ENCODE peak calls at places on chromosomes 3 and 15, in seven cellular contexts. W is tibial nerve, X is sigmoid colon, H is ovary, A is stomach, Z is transverse colon, B is A549. S is an unnamed sample.

GRCh38 chr3:42179110-42179725 is 86.8 kb downstream of the CCK start:
- DNase-seq in B (peak), W (peak), H (peak), X (peak), A (no peak), Z (peak), S (no peak)

GRCh38 chr3:49924683-49925082 is 4.9 kb downstream of the MON1A start:
- DNase-seq in B (peak), X (no peak), Z (no peak), W (no peak), A (no peak), H (no peak), S (no peak)

GRCh38 chr15:38247336-38247735 is 5.3 kb upstream of the SPRED1 start:
- DNase-seq in W (no peak), B (no peak), Z (no peak), H (no peak), X (no peak), A (no peak), S (no peak)

GRCh38 chr3:10552631-10552943 is 47.2 kb upstream of the ATP2B2 start:
- DNase-seq in H (no peak), Z (no peak), X (peak), B (no peak), W (no peak), A (no peak), S (peak)

GRCh38 chr3:168094580-168094876 is 1.2 kb downstream of the GOLIM4 start:
- DNase-seq in Z (no peak), H (no peak), X (no peak), B (no peak), W (no peak), A (peak), S (no peak)

GRCh38 chr3:5122741-5123706 is 932 bp downstream of the ARL8B start:
- DNase-seq in A (peak), Z (peak), B (peak), H (no peak), W (peak), X (peak), S (no peak)

GRCh38 chr3:30984855-30985793 is 90.7 kb upstream of the GADL1 start:
- DNase-seq in H (no peak), Z (no peak), X (no peak), W (no peak), B (peak), A (no peak), S (no peak)

GRCh38 chr3:77051927-77052542 is 12.1 kb downstream of the ROBO2 start:
- DNase-seq in A (no peak), Z (no peak), H (no peak), X (no peak), W (no peak), B (no peak), S (no peak)

GRCh38 chr3:155889952-155890351 is 19.5 kb downstream of the GMPS start:
- DNase-seq in B (no peak), Z (no peak), A (no peak), X (no peak), W (no peak), H (no peak), S (no peak)

GRCh38 chr15:72994778-72995177 is 57.5 kb upstream of the NEO1 start:
- DNase-seq in X (no peak), W (no peak), H (peak), Z (peak), A (peak), B (no peak), S (no peak)

GRCh38 chr15:42511010-42511396 is 15.6 kb downstream of the SNAP23 start:
- DNase-seq in H (no peak), A (no peak), W (no peak), X (no peak), Z (no peak), B (no peak), S (no peak)

GRCh38 chr15:101351736-101352135 is 56.7 kb upstream of the SNRPA1 start:
- DNase-seq in Z (no peak), X (no peak), B (no peak), W (no peak), H (no peak), A (no peak), S (no peak)

GRCh38 chr15:89122532-89123525 is 34.6 kb downstream of the ABHD2 start:
- DNase-seq in B (no peak), Z (no peak), X (no peak), H (no peak), W (no peak), A (no peak), S (no peak)

GRCh38 chr3:186264608-186265400 is 97.2 kb downstream of the DGKG start:
- DNase-seq in W (no peak), B (no peak), A (no peak), Z (no peak), X (no peak), H (no peak), S (no peak)

GRCh38 chr15:100189849-100190248 is 151.9 kb downstream of the ADAMTS17 start:
- DNase-seq in B (no peak), X (peak), A (no peak), Z (no peak), W (no peak), H (no peak), S (no peak)

GRCh38 chr15:75857886-75858285 is 14.6 kb downstream of the UBE2Q2 start:
- DNase-seq in Z (no peak), X (no peak), W (no peak), B (no peak), H (no peak), A (no peak), S (no peak)

GRCh38 chr3:43748179-43748578 is 57.4 kb downstream of the ABHD5 start:
- DNase-seq in W (no peak), A (no peak), X (no peak), B (peak), Z (no peak), H (no peak), S (no peak)

GRCh38 chr3:69665026-69665739 is 74.1 kb upstream of the MITF start:
- DNase-seq in B (peak), A (peak), X (no peak), H (no peak), W (no peak), Z (no peak), S (no peak)

GRCh38 chr3:73203633-73204032 is 142.2 kb downstream of the EBLN2 start:
- DNase-seq in X (no peak), W (no peak), Z (no peak), B (no peak), A (no peak), H (no peak), S (no peak)

GRCh38 chr3:145246291-145246690 is 914.7 kb downstream of the PLOD2 start:
- DNase-seq in H (no peak), W (no peak), X (no peak), Z (no peak), B (no peak), A (no peak), S (no peak)

GRCh38 chr3:116777181-116777840 is 67.7 kb downstream of the TUSC7 start:
- DNase-seq in B (no peak), Z (no peak), X (no peak), H (no peak), A (no peak), W (no peak), S (no peak)

GRCh38 chr15:33086500-33087141 is 107.9 kb downstream of the FMN1 start:
- DNase-seq in B (peak), H (no peak), A (no peak), Z (no peak), W (no peak), X (no peak), S (no peak)

GRCh38 chr15:31758126-31758525 is 272.2 kb upstream of the CHRNA7 start:
- DNase-seq in B (peak), H (no peak), Z (peak), A (peak), W (peak), X (no peak), S (no peak)

GRCh38 chr3:136250862-136251460 is 821 bp downstream of the PCCB start:
- DNase-seq in W (peak), B (peak), A (peak), Z (peak), X (peak), H (peak), S (no peak)

GRCh38 chr3:38711321-38711720 is 61.8 kb upstream of the SCN5A start:
- DNase-seq in Z (no peak), X (no peak), A (no peak), B (no peak), W (no peak), H (no peak), S (no peak)

GRCh38 chr3:32249184-32249782 is 10.8 kb downstream of the CMTM8 start:
- DNase-seq in A (no peak), H (no peak), Z (no peak), W (no peak), X (no peak), B (peak), S (no peak)

GRCh38 chr3:170751083-170751893 is 118.7 kb downstream of the RPL22L1 start:
- DNase-seq in X (peak), H (peak), A (peak), W (peak), B (peak), Z (peak), S (no peak)

GRCh38 chr15:89090791-89091666 is 2.8 kb downstream of the ABHD2 start:
- DNase-seq in H (peak), W (peak), Z (peak), A (peak), X (peak), B (peak), S (peak)

GRCh38 chr15:84915011-84915958 is 30.8 kb downstream of the SLC28A1 start:
- DNase-seq in Z (peak), X (peak), B (peak), A (peak), W (peak), H (peak), S (no peak)

GRCh38 chr3:38131621-38132369 is 5.1 kb downstream of the ACAA1 start:
- DNase-seq in H (no peak), A (peak), W (no peak), B (peak), X (no peak), Z (peak), S (no peak)

GRCh38 chr3:185961675-185962232 is 23.9 kb upstream of the TRA2B start:
- DNase-seq in Z (no peak), W (no peak), A (no peak), B (no peak), H (no peak), X (no peak), S (no peak)

GRCh38 chr3:143851331-143852017 is 3.2 kb upstream of the SLC9A9 start:
- DNase-seq in X (no peak), B (no peak), A (no peak), W (no peak), Z (no peak), H (no peak), S (no peak)

GRCh38 chr15:62835762-62836161 is 206.8 kb upstream of the TPM1 start:
- DNase-seq in Z (no peak), W (no peak), B (no peak), H (no peak), X (no peak), A (no peak), S (no peak)

GRCh38 chr3:70728311-70728710 is 415.9 kb upstream of the MDFIC2 start:
- DNase-seq in H (no peak), A (no peak), Z (no peak), W (no peak), X (no peak), B (no peak), S (no peak)

GRCh38 chr15:63405683-63406456 is 24.2 kb upstream of the CA12 start:
- DNase-seq in B (no peak), X (no peak), W (no peak), A (no peak), H (no peak), Z (no peak), S (no peak)

GRCh38 chr15:81752149-81752942 is 293.5 kb downstream of the MEX3B start:
- DNase-seq in H (no peak), B (no peak), A (peak), W (peak), Z (peak), X (peak), S (no peak)

GRCh38 chr3:78022232-78022631 is 982.3 kb downstream of the ROBO2 start:
- DNase-seq in Z (no peak), X (no peak), B (no peak), H (no peak), W (no peak), A (no peak), S (no peak)

GRCh38 chr15:27414168-27414870 is 443.3 kb downstream of the GABRG3 start:
- DNase-seq in W (no peak), A (no peak), Z (no peak), B (no peak), H (no peak), X (no peak), S (no peak)

GRCh38 chr3:105327662-105328337 is 38.9 kb upstream of the ALCAM start:
- DNase-seq in A (no peak), X (no peak), W (no peak), B (no peak), H (no peak), Z (no peak), S (no peak)

GRCh38 chr3:43405888-43406636 is 119.7 kb downstream of the SNRK start:
- DNase-seq in B (no peak), W (no peak), Z (no peak), H (no peak), X (no peak), A (no peak), S (no peak)

DNA sequence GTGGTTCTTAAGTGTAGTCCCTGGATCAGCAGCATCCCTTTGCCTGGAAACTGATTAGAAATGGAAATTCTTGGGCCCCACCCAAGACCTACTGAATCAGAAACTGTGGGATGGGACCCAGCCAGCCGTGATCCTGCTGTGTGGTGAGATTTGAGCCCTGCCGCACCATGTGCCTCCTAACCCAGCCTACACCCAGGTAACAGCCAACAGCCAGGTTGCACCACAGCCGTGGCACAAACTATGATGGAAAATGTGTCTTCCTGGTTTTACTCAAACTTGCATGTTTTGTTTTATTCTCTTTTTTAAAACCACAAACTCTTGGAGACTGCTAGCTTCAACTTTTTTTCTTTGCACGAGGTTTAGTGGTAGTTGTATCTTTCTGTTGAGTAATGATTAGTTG is 2.6 kb downstream of the LIMD1 start:
- DNase-seq in H (no peak), W (peak), B (no peak), Z (peak), A (peak), X (no peak), S (no peak)
- H3K4me3 ChIP-seq in H (no peak), W (peak), B (peak), Z (no peak), A (peak), X (peak), S (peak)

DNA sequence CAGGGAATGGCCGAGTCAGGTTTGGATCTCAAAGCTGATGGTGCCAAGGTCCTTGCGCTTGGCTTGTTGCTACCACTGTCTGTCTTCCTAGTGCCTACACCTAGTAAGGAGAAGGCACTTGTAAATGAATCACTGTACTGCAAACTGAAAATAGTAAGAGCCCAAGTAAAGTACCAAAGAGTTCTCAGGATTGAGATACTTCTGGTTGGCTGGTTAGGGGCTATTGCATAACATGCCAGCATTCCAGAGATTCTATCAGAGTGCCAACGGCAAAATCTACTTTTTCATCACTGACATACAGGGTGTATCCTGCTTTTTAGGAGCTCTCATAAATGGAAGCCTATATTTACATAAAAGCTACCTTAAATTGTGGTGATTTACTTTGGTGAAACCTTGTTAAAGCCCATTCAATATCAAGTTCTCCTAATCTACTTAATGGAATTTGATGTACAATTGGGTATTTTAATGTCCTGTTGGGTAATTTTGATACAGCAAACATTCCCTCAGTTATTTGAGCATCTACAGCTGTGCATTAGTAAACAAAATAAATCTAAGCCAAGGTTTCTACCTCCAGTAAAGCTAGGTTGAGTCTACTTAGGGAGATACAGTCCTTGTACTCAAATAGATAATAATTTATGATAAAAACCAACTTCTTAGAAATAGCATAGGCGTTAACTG is 30.7 kb upstream of the CHD2 start:
- DNase-seq in X (no peak), Z (no peak), A (no peak), B (peak), W (no peak), H (no peak), S (no peak)
- TF ChIP-seq EP300 in X (no peak), Z (no peak), A (no peak), B (peak), W (no peak), H (no peak), S (no peak)

GRCh38 chr15:57377478-57377847 is 1.2 kb downstream of the CGNL1 start:
- DNase-seq in X (no peak), A (no peak), B (peak), H (no peak), W (no peak), Z (no peak), S (no peak)

GRCh38 chr15:57376695-57377477 is 581 bp downstream of the CGNL1 start:
- DNase-seq in W (peak), X (peak), B (peak), H (peak), Z (no peak), A (no peak), S (no peak)

GRCh38 chr15:57382222-57382621 is 5.9 kb downstream of the CGNL1 start:
- DNase-seq in B (no peak), W (no peak), H (no peak), X (no peak), Z (no peak), A (peak), S (no peak)

GRCh38 chr15:57380854-57381253 is 4.5 kb downstream of the CGNL1 start:
- DNase-seq in H (no peak), W (no peak), B (no peak), A (no peak), Z (no peak), X (no peak), S (no peak)

GRCh38 chr15:57379487-57379886 is 3.2 kb downstream of the CGNL1 start:
- DNase-seq in W (no peak), X (no peak), H (no peak), B (no peak), A (no peak), Z (no peak), S (no peak)
- H3K27ac ChIP-seq in W (no peak), X (no peak), H (no peak), B (no peak), A (peak), Z (no peak), S (no peak)

GRCh38 chr3:111238896-111239295 is 167.3 kb downstream of the NECTIN3 start:
- DNase-seq in H (no peak), A (no peak), X (no peak), W (no peak), B (no peak), Z (no peak), S (no peak)
- H3K4me3 ChIP-seq in H (no peak), A (no peak), X (no peak), W (no peak), B (no peak), Z (no peak), S (no peak)

GRCh38 chr15:93852761-93853160 is 378.6 kb upstream of the MCTP2 start:
- DNase-seq in B (no peak), A (no peak), X (no peak), W (no peak), H (no peak), Z (no peak), S (no peak)
- TF ChIP-seq EP300 in B (no peak), A (no peak), X (no peak), W (no peak), H (no peak), Z (no peak), S (no peak)

DNA sequence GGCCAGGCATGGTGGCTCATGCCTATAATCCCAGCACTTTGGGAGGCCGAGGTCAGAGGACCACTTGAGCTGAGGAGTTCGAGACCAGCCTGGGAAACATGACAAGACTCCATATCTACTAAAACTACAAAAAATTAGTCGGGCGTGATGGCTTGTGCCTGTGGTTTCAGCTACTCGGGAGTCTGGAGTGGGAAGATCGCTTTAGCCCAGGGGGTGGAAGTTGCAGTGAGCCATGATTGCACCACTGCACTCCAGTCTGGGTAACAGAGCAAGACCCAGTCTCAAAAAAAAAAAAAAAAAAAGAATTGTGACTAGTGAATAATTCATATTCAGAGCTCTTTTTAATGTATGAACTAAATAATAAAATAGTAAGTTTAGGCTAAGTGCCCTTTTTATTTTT is 87.8 kb upstream of the TSEN2 start:
- DNase-seq in X (no peak), B (no peak), A (no peak), W (no peak), Z (no peak), H (no peak), S (no peak)
- H3K27ac ChIP-seq in X (no peak), B (peak), A (no peak), W (no peak), Z (no peak), H (no peak), S (no peak)

GRCh38 chr3:149832086-149832485 is 19.1 kb downstream of the RNF13 start:
- DNase-seq in Z (no peak), A (no peak), H (no peak), W (no peak), B (no peak), X (no peak), S (no peak)
- H3K4me3 ChIP-seq in Z (no peak), A (no peak), H (no peak), W (no peak), B (no peak), X (no peak), S (no peak)

DNA sequence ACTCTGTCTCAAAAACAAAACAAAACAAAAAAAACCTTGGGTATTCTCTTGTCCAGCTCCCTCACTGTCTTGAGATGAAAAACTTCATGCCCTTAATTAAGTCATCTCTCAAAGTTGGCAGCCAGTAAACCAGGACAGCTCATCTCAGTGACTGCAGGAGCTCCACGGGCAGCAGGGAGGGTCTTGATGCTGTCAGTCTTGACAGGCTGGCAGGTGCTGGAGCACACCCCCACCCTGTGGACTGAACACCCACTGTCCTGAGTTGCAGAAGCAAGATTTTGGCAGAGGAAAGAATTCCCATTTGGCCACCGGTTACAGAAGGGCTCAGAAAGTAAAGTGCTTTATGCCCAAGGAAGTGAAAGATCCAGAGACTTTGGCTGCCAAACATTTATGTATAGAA is 8.0 kb downstream of the DNAJA4 start:
- DNase-seq in H (no peak), B (no peak), Z (no peak), X (no peak), W (no peak), A (no peak), S (no peak)
- TF ChIP-seq EP300 in H (no peak), B (no peak), Z (no peak), X (no peak), W (no peak), A (no peak), S (no peak)